ENCODE peak calls at places on chromosomes 3 and 15, in six cellular contexts. W is astrocyte of the spinal cord, Q is fibroblast of the aortic adventitia, B is fibroblast of pulmonary artery, I is BE2C, U is choroid plexus epithelial cell. R is an unnamed sample.

GRCh38 chr3:73490453-73491311 is 134.1 kb downstream of the PDZRN3 start:
- DNase-seq in B (peak; percentile 25), W (peak; percentile 93), Q (peak; percentile 76), U (peak; percentile 93), I (no peak), R (no peak)

GRCh38 chr3:53493997-53494791 is at the start of gene CACNA1D:
- DNase-seq in B (no peak), Q (no peak), I (peak; percentile 16), U (no peak), W (no peak), R (no peak)

GRCh38 chr15:68578175-68578959 is 426 bp upstream of the CORO2B start:
- DNase-seq in Q (peak; percentile 69), U (peak; percentile 57), I (peak; percentile 78), W (peak; percentile 73), B (peak; percentile 65), R (no peak)

GRCh38 chr3:41137686-41138111 is 61.6 kb upstream of the CTNNB1 start:
- DNase-seq in W (no peak), I (no peak), Q (no peak), B (no peak), U (peak; percentile 25), R (no peak)

GRCh38 chr15:63322541-63322940 is 45.1 kb downstream of the APH1B start:
- DNase-seq in I (peak; percentile 78), W (peak; percentile 28), U (peak; percentile 62), B (peak; percentile 63), Q (peak; percentile 32), R (no peak)

GRCh38 chr15:45795487-45796069 is 160.7 kb downstream of the SQOR start:
- DNase-seq in I (peak; percentile 38), B (peak; percentile 80), W (peak; percentile 10), U (peak; percentile 35), Q (peak; percentile 11), R (peak; percentile 60)

GRCh38 chr3:126854666-126855065 is 128.2 kb upstream of the PLXNA1 start:
- DNase-seq in U (no peak), I (no peak), Q (no peak), B (no peak), W (no peak), R (no peak)

GRCh38 chr3:74273091-74273490 is 341.4 kb downstream of the CNTN3 start:
- DNase-seq in Q (peak; percentile 47), U (peak; percentile 53), B (peak; percentile 38), W (no peak), I (no peak), R (no peak)

GRCh38 chr15:49847937-49848823 is 227.3 kb downstream of the DTWD1 start:
- DNase-seq in W (peak; percentile 98), I (no peak), Q (peak; percentile 100), B (peak; percentile 97), U (peak; percentile 96), R (peak; percentile 15)

GRCh38 chr15:48802867-48803266 is 8.0 kb downstream of the CEP152 start:
- DNase-seq in W (peak; percentile 94), I (no peak), U (peak; percentile 87), B (peak; percentile 84), Q (peak; percentile 91), R (no peak)

GRCh38 chr3:172042136-172042535 is 2.8 kb downstream of the FNDC3B start:
- DNase-seq in I (no peak), W (no peak), Q (peak; percentile 67), U (no peak), B (peak; percentile 52), R (no peak)

GRCh38 chr15:89631902-89632264 is 23.4 kb downstream of the KIF7 start:
- DNase-seq in U (no peak), B (no peak), W (no peak), I (no peak), Q (no peak), R (no peak)

GRCh38 chr15:80693682-80694623 is 1.2 kb upstream of the ABHD17C start:
- DNase-seq in W (peak; percentile 36), U (peak; percentile 48), B (no peak), Q (no peak), I (no peak), R (no peak)

GRCh38 chr3:170207717-170208116 is 14.5 kb upstream of the PRKCI start:
- DNase-seq in B (no peak), U (no peak), I (no peak), W (no peak), Q (no peak), R (no peak)

GRCh38 chr3:135078283-135078682 is 283.2 kb downstream of the EPHB1 start:
- DNase-seq in W (no peak), U (no peak), Q (no peak), I (no peak), B (no peak), R (no peak)

GRCh38 chr3:6737223-6737994 is 123.5 kb upstream of the GRM7 start:
- DNase-seq in I (no peak), B (no peak), Q (no peak), U (no peak), W (no peak), R (no peak)

GRCh38 chr15:100859970-100860828 is 19.4 kb upstream of the ALDH1A3 start:
- DNase-seq in W (no peak), Q (no peak), U (no peak), I (no peak), B (no peak), R (no peak)

GRCh38 chr3:42613462-42613861 is 13.0 kb downstream of the NKTR start:
- DNase-seq in U (peak; percentile 41), W (no peak), B (no peak), I (no peak), Q (no peak), R (no peak)

GRCh38 chr3:136818191-136818850 is 605 bp upstream of the SLC35G2 start:
- DNase-seq in U (peak; percentile 83), Q (peak; percentile 76), I (peak; percentile 81), B (peak; percentile 91), W (peak; percentile 85), R (no peak)

GRCh38 chr3:138434875-138435772 is 708 bp downstream of the ESYT3 start:
- DNase-seq in U (peak; percentile 16), B (peak; percentile 14), Q (no peak), W (no peak), I (no peak), R (no peak)

GRCh38 chr15:101641894-101642293 is 10.3 kb downstream of the TM2D3 start:
- DNase-seq in Q (no peak), W (no peak), U (peak; percentile 53), I (no peak), B (peak; percentile 90), R (no peak)

GRCh38 chr3:144810150-144810549 is 838.5 kb downstream of the DIPK2A start:
- DNase-seq in B (no peak), Q (no peak), I (no peak), W (no peak), U (no peak), R (no peak)

GRCh38 chr3:181713300-181713647 is 1.5 kb downstream of the SOX2 start:
- DNase-seq in U (no peak), W (peak; percentile 41), B (no peak), I (no peak), Q (no peak), R (no peak)

GRCh38 chr3:181710581-181711255 is 1.0 kb upstream of the SOX2 start:
- DNase-seq in W (peak; percentile 69), U (no peak), I (no peak), B (no peak), Q (peak; percentile 26), R (no peak)

GRCh38 chr3:181711325-181712135 is at the start of gene SOX2:
- DNase-seq in B (peak; percentile 39), W (peak; percentile 94), U (peak; percentile 41), Q (peak; percentile 25), I (peak; percentile 92), R (peak; percentile 26)

GRCh38 chr3:181712505-181713299 is 977 bp downstream of the SOX2 start:
- DNase-seq in I (no peak), Q (no peak), U (no peak), W (peak; percentile 62), B (no peak), R (no peak)

DNA sequence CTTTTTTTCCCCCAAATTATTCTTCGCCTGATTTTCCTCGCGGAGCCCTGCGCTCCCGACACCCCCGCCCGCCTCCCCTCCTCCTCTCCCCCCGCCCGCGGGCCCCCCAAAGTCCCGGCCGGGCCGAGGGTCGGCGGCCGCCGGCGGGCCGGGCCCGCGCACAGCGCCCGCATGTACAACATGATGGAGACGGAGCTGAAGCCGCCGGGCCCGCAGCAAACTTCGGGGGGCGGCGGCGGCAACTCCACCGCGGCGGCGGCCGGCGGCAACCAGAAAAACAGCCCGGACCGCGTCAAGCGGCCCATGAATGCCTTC is 422 bp downstream of the SOX2 start:
- DNase-seq in U (no peak), I (no peak), W (peak; percentile 30), Q (no peak), B (no peak), R (no peak)
- H3K4me3 ChIP-seq in U (peak overlapping the region; percentile 30), I (peak overlapping the region; percentile 66), W (peak overlapping the region; percentile 58), Q (no peak overlapping the region), B (no peak overlapping the region), R (peak overlapping the region; percentile 38)

GRCh38 chr3:114370537-114371174 is 76.8 kb downstream of the TIGIT start:
- DNase-seq in I (no peak), W (no peak), B (no peak), Q (no peak), U (no peak), R (no peak)
- TF ChIP-seq CTCF in I (peak; percentile 38), W (peak; percentile 8), B (peak; percentile 10), Q (peak; percentile 18), U (peak; percentile 30), R (peak; percentile 16)

GRCh38 chr15:58331903-58332675 is 99.7 kb upstream of the LIPC start:
- DNase-seq in Q (peak; percentile 100), W (peak; percentile 99), U (peak; percentile 100), B (peak; percentile 100), I (peak; percentile 94), R (peak; percentile 99)
- H3K4me3 ChIP-seq in Q (no peak overlapping the region), W (no peak overlapping the region), U (no peak overlapping the region), B (no peak overlapping the region), I (peak overlapping the region; percentile 18), R (peak overlapping the region; percentile 23)

GRCh38 chr3:187036394-187036793 is 102.9 kb downstream of the RPL39L start:
- DNase-seq in U (no peak), W (no peak), Q (no peak), B (no peak), I (no peak), R (no peak)

GRCh38 chr3:187039723-187040414 is 99.4 kb downstream of the RPL39L start:
- DNase-seq in Q (no peak), B (no peak), U (no peak), I (no peak), W (no peak), R (peak; percentile 30)

GRCh38 chr3:187041362-187042061 is 97.8 kb downstream of the RPL39L start:
- DNase-seq in W (peak; percentile 40), B (peak; percentile 74), Q (peak; percentile 67), U (peak; percentile 88), I (no peak), R (no peak)

GRCh38 chr3:187040637-187041361 is 98.5 kb downstream of the RPL39L start:
- DNase-seq in I (no peak), U (peak; percentile 51), B (peak; percentile 71), W (peak; percentile 21), Q (peak; percentile 52), R (no peak)

DNA sequence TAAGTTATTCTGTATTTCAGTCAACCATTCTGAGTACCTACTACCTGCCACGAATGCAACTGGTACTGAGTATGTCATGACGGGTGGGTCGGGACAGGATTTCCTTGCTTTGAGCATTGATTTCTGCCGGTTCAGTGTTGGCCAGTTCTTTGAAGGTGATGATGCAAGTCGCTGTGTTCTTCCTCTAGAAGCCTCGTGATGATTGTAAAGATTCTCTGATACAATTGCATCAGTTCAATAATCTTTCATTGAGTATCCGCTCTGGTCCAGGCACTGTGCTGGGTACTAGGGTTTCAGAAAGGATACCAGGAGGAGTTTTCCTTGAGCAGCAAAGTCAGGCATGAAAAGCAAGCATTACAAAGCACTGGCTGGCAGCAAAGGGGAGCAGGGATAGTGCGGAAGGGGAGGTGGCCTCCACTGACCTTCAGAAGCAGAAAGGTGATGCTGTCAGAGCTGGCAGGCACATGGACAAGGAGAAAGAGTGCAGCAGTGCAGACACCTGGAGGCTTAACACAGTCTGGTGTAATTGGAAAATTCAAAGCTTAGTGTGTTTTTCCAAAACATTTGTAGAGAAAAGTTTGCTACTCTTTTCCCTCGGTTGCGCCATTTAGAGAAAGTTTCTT is 100.1 kb downstream of the RPL39L start:
- DNase-seq in B (no peak), I (no peak), Q (no peak), W (no peak), U (no peak), R (no peak)
- TF ChIP-seq CTCF in B (no peak), I (no peak), Q (no peak), W (no peak), U (no peak), R (no peak)